ENCODE peak calls at places on chromosomes 11 and 22, in four cellular contexts. N is AG10803; X is stimulated activated CD4-positive, alpha-beta T cell treated with anti-CD3 and anti-CD28 coated beads, TNF-alpha, amount 100 ng/mL, for 48 hours; D is T-helper 17 cell. P is an unnamed sample.
A peak's percentile ranks its signal among the peaks of the same experiment; 100 is the strongest.

GRCh38 chr11:115321602-115322289 is 182.5 kb downstream of the CADM1 start:
- DNase-seq in X (no peak), N (peak; percentile 65), D (no peak), P (no peak)

GRCh38 chr11:45812581-45813548 is 7.9 kb downstream of the SLC35C1 start:
- DNase-seq in D (no peak), X (no peak), N (no peak), P (no peak)

GRCh38 chr22:27998511-27999410 is 79.7 kb upstream of the PITPNB start:
- DNase-seq in D (no peak), X (no peak), N (no peak), P (no peak)

GRCh38 chr11:66238786-66239413 is 29.5 kb upstream of the RAB1B start:
- DNase-seq in X (no peak), D (no peak), N (no peak), P (no peak)

GRCh38 chr11:19714093-19714386 is 1.4 kb downstream of the NAV2 start:
- DNase-seq in X (no peak), N (no peak), D (no peak), P (peak; percentile 45)

GRCh38 chr22:23763579-23764331 is 965 bp downstream of the C22orf15 start:
- DNase-seq in N (no peak), X (peak; percentile 54), D (peak; percentile 40), P (no peak)

GRCh38 chr11:122189259-122189658 is 73.2 kb upstream of the BLID start:
- DNase-seq in N (peak; percentile 97), D (no peak), X (no peak), P (peak; percentile 94)

GRCh38 chr11:118742304-118742703 is 48.7 kb downstream of the DDX6 start:
- DNase-seq in D (no peak), X (no peak), N (no peak), P (peak; percentile 19)

GRCh38 chr11:17498475-17498874 is 21.8 kb upstream of the ABCC8 start:
- DNase-seq in D (no peak), N (no peak), X (no peak), P (peak; percentile 24)

GRCh38 chr11:107857550-107858216 is 904 bp downstream of the SLC35F2 start:
- DNase-seq in N (peak; percentile 25), X (no peak), D (no peak), P (no peak)

GRCh38 chr11:114308689-114309089 is 12.5 kb downstream of the NNMT start:
- DNase-seq in N (peak; percentile 94), X (no peak), D (no peak), P (peak; percentile 68)

GRCh38 chr22:45296628-45297297 is 12.0 kb downstream of the UPK3A start:
- DNase-seq in N (no peak), D (no peak), X (no peak), P (no peak)

GRCh38 chr11:128212324-128212723 is 375.0 kb downstream of the ETS1 start:
- DNase-seq in N (no peak), X (no peak), D (no peak), P (no peak)

GRCh38 chr11:128894685-128895084 is 3.5 kb downstream of the KCNJ5 start:
- DNase-seq in X (no peak), N (no peak), D (no peak), P (no peak)

GRCh38 chr11:65424200-65425104 is 1.9 kb downstream of the NEAT1 start:
- DNase-seq in N (peak; percentile 70), X (no peak), D (peak; percentile 35), P (peak; percentile 67)

GRCh38 chr11:66363805-66364535 is 7.6 kb downstream of the SLC29A2 start:
- DNase-seq in N (no peak), X (peak; percentile 69), D (peak; percentile 39), P (peak; percentile 35)

GRCh38 chr22:24128631-24129601 is 52.4 kb upstream of the SUSD2 start:
- DNase-seq in N (no peak), X (no peak), D (no peak), P (no peak)

GRCh38 chr11:32231909-32232493 is 141.1 kb downstream of the RCN1 start:
- DNase-seq in X (peak; percentile 10), D (no peak), N (peak; percentile 30), P (peak; percentile 4)

GRCh38 chr22:35581023-35581413 is 36.1 kb downstream of the MB start:
- DNase-seq in D (no peak), N (no peak), X (no peak), P (no peak)

GRCh38 chr11:68007498-68008380 is 2.4 kb upstream of the ALDH3B1 start:
- DNase-seq in X (no peak), N (no peak), D (no peak), P (no peak)

GRCh38 chr11:2270322-2271076 is at the start of gene ASCL2:
- DNase-seq in D (no peak), N (no peak), X (no peak), P (no peak)

GRCh38 chr22:26592368-26593015 is 2.6 kb upstream of the TPST2 start:
- DNase-seq in D (no peak), X (no peak), N (no peak), P (no peak)

GRCh38 chr11:102912482-102912830 is 37.7 kb upstream of the MMP12 start:
- DNase-seq in D (no peak), X (no peak), N (no peak), P (no peak)

GRCh38 chr22:50348058-50348457 is 4.9 kb downstream of the PPP6R2 start:
- DNase-seq in X (no peak), D (no peak), N (no peak), P (no peak)

GRCh38 chr11:74754507-74755255 is 6.0 kb downstream of the RNF169 start:
- DNase-seq in X (no peak), D (no peak), N (peak; percentile 89), P (peak; percentile 84)

GRCh38 chr11:107770546-107770945 is 58.7 kb upstream of the SLN start:
- DNase-seq in D (no peak), N (peak; percentile 71), X (no peak), P (peak; percentile 4)

GRCh38 chr22:41290262-41291221 is 4.6 kb upstream of the RANGAP1 start:
- DNase-seq in X (no peak), N (peak; percentile 97), D (no peak), P (peak; percentile 69)

GRCh38 chr11:78532991-78533861 is 41.4 kb downstream of the NARS2 start:
- DNase-seq in X (no peak), D (no peak), N (no peak), P (no peak)

GRCh38 chr22:38136607-38137006 is 26.1 kb upstream of the BAIAP2L2 start:
- DNase-seq in N (peak; percentile 56), X (no peak), D (no peak), P (peak; percentile 15)

GRCh38 chr11:45657496-45658260 is 7.7 kb downstream of the CHST1 start:
- DNase-seq in D (no peak), X (no peak), N (no peak), P (no peak)

GRCh38 chr22:42437488-42438292 is 5.5 kb upstream of the NFAM1 start:
- DNase-seq in N (peak; percentile 18), X (peak; percentile 81), D (peak; percentile 71), P (peak; percentile 84)

GRCh38 chr11:3824714-3825472 is 15.9 kb downstream of the RHOG start:
- DNase-seq in X (peak; percentile 74), D (peak; percentile 64), N (no peak), P (no peak)

GRCh38 chr22:49662681-49663080 is 165.0 kb downstream of the BRD1 start:
- DNase-seq in X (no peak), D (no peak), N (no peak), P (no peak)

GRCh38 chr11:100636536-100636935 is 50.6 kb upstream of the ARHGAP42 start:
- DNase-seq in D (no peak), X (no peak), N (no peak), P (no peak)

GRCh38 chr11:73221996-73222395 is 3.9 kb downstream of the P2RY2 start:
- DNase-seq in D (no peak), N (no peak), X (no peak), P (no peak)

GRCh38 chr11:62770778-62771143 is 435 bp upstream of the TAF6L start:
- DNase-seq in N (peak; percentile 16), X (no peak), D (no peak), P (no peak)

GRCh38 chr22:49330421-49331222 is 497.1 kb downstream of the BRD1 start:
- DNase-seq in N (no peak), X (no peak), D (no peak), P (no peak)